ENCODE peak calls at places on chromosomes 11 and 22, in nine cellular contexts. L, O, R, U, E, T, Z, N and J are unnamed samples.

GRCh38 chr11:61699737-61700160 is 19.6 kb downstream of the DAGLA start:
- DNase-seq in O (no peak), U (no peak), E (peak; percentile 97), R (no peak), Z (no peak), L (no peak), T (peak; percentile 32), N (no peak), J (peak; percentile 84)

GRCh38 chr11:12201016-12201985 is 90.9 kb downstream of the MICAL2 start:
- DNase-seq in O (peak; percentile 97), E (no peak), T (peak; percentile 71), U (peak; percentile 91), L (no peak), R (peak; percentile 50), N (no peak), Z (peak; percentile 91), J (peak; percentile 39)

GRCh38 chr22:30183861-30184278 is 62.7 kb downstream of the LIF start:
- DNase-seq in L (no peak), N (no peak), U (no peak), O (peak; percentile 61), Z (no peak), T (no peak), R (no peak), E (no peak), J (no peak)

GRCh38 chr11:35305670-35306382 is 113.5 kb downstream of the SLC1A2 start:
- DNase-seq in R (no peak), L (no peak), U (no peak), O (peak; percentile 50), N (peak; percentile 29), Z (peak; percentile 48), E (peak; percentile 45), T (peak; percentile 34), J (no peak)

GRCh38 chr11:123587044-123587443 is 67.4 kb downstream of the SCN3B start:
- DNase-seq in O (peak; percentile 17), E (no peak), T (peak; percentile 17), N (no peak), U (no peak), L (no peak), Z (peak; percentile 7), R (no peak), J (no peak)

GRCh38 chr22:31748490-31748889 is 1.4 kb downstream of the PRR14L start:
- DNase-seq in T (no peak), U (no peak), E (no peak), Z (peak; percentile 28), L (no peak), R (no peak), N (no peak), O (peak; percentile 25), J (no peak)

GRCh38 chr22:43441751-43442150 is 29.9 kb downstream of the MPPED1 start:
- DNase-seq in O (no peak), E (no peak), Z (no peak), U (peak; percentile 30), N (no peak), R (no peak), L (no peak), T (no peak), J (no peak)

GRCh38 chr11:88359529-88359928 is 22.0 kb upstream of the CTSC start:
- DNase-seq in R (no peak), N (no peak), Z (no peak), E (peak; percentile 23), L (no peak), U (no peak), T (no peak), O (no peak), J (no peak)

GRCh38 chr11:8387693-8388092 is 124.0 kb upstream of the LMO1 start:
- DNase-seq in U (no peak), L (no peak), T (no peak), R (no peak), O (no peak), Z (no peak), E (no peak), N (no peak), J (no peak)

GRCh38 chr11:100964400-100964799 is 165.2 kb downstream of the PGR start:
- DNase-seq in U (no peak), Z (peak; percentile 24), T (no peak), E (no peak), R (no peak), O (peak; percentile 29), L (no peak), N (no peak), J (no peak)

GRCh38 chr11:8331767-8332166 is 68.1 kb upstream of the LMO1 start:
- DNase-seq in L (no peak), U (no peak), E (no peak), O (peak; percentile 58), T (no peak), R (no peak), Z (no peak), N (no peak), J (no peak)

GRCh38 chr11:120091121-120091520 is 46.8 kb downstream of the TRIM29 start:
- DNase-seq in N (no peak), T (no peak), O (no peak), R (no peak), U (no peak), L (no peak), Z (no peak), E (no peak), J (no peak)

GRCh38 chr11:10456519-10456918 is 1.5 kb downstream of the AMPD3 start:
- DNase-seq in R (no peak), N (no peak), L (no peak), U (no peak), T (no peak), O (no peak), E (peak; percentile 63), Z (no peak), J (no peak)

GRCh38 chr11:131889146-131889577 is 518.7 kb downstream of the NTM start:
- DNase-seq in O (peak; percentile 71), R (peak; percentile 28), E (peak; percentile 98), L (no peak), U (no peak), Z (peak; percentile 73), T (no peak), N (no peak), J (no peak)

GRCh38 chr11:64028398-64029115 is 7.2 kb upstream of the FLRT1 start:
- DNase-seq in R (no peak), U (no peak), O (no peak), E (peak; percentile 88), T (no peak), Z (no peak), N (no peak), L (no peak), J (no peak)

GRCh38 chr11:46674463-46675287 is 25.7 kb downstream of the ARHGAP1 start:
- DNase-seq in O (no peak), T (peak; percentile 31), U (peak; percentile 76), L (no peak), Z (no peak), R (no peak), N (peak; percentile 33), E (no peak), J (no peak)

GRCh38 chr11:73170140-73170539 is 28.0 kb upstream of the FCHSD2 start:
- DNase-seq in R (no peak), U (peak; percentile 38), N (no peak), E (no peak), T (no peak), L (no peak), O (no peak), Z (no peak), J (no peak)

GRCh38 chr22:41048791-41049717 is 43.3 kb upstream of the EP300 start:
- DNase-seq in E (no peak), Z (peak; percentile 60), U (peak; percentile 86), L (no peak), O (peak; percentile 92), N (no peak), R (peak; percentile 79), T (no peak), J (peak; percentile 58)

GRCh38 chr22:25404923-25405853 is 159.3 kb upstream of the GRK3 start:
- DNase-seq in T (peak; percentile 26), U (peak; percentile 93), L (peak; percentile 41), Z (peak; percentile 50), O (peak; percentile 75), R (peak; percentile 73), E (peak; percentile 60), N (peak; percentile 54), J (peak; percentile 83)

GRCh38 chr11:17760102-17761029 is 25.8 kb downstream of the KCNC1 start:
- DNase-seq in E (peak; percentile 56), O (peak; percentile 27), R (peak; percentile 21), T (peak; percentile 44), U (no peak), Z (peak; percentile 50), L (no peak), N (no peak), J (peak; percentile 55)

GRCh38 chr11:64996710-64997380 is at the start of gene BATF2:
- DNase-seq in U (peak; percentile 90), O (peak; percentile 93), R (peak; percentile 68), E (peak; percentile 72), N (no peak), T (peak; percentile 32), Z (peak; percentile 60), L (no peak), J (peak; percentile 95)

GRCh38 chr22:50314455-50315288 is 7.2 kb upstream of the PLXNB2 start:
- DNase-seq in N (peak; percentile 52), Z (no peak), T (no peak), O (no peak), U (peak; percentile 89), R (no peak), L (peak; percentile 40), E (no peak), J (no peak)

GRCh38 chr11:122743949-122744876 is 88.7 kb downstream of the UBASH3B start:
- DNase-seq in U (no peak), T (no peak), N (peak; percentile 72), Z (no peak), R (no peak), E (no peak), L (peak; percentile 56), O (no peak), J (no peak)

GRCh38 chr22:40396882-40397281 is 26.5 kb downstream of the SGSM3 start:
- DNase-seq in L (no peak), R (no peak), E (peak; percentile 88), Z (peak; percentile 33), N (no peak), O (peak; percentile 51), T (peak; percentile 95), U (no peak), J (peak; percentile 95)

GRCh38 chr11:66082936-66083698 is 13.0 kb downstream of the PACS1 start:
- DNase-seq in N (no peak), R (no peak), L (no peak), T (no peak), E (peak; percentile 91), O (peak; percentile 45), U (no peak), Z (peak; percentile 27), J (peak; percentile 72)

GRCh38 chr22:19998991-19999820 is 17.4 kb downstream of the ARVCF start:
- DNase-seq in N (no peak), Z (no peak), L (no peak), O (no peak), U (peak; percentile 80), E (peak; percentile 51), T (no peak), R (no peak), J (no peak)

GRCh38 chr22:22061085-22062077 is 78.8 kb upstream of the TOP3B start:
- DNase-seq in N (no peak), O (peak; percentile 22), R (peak; percentile 61), E (peak; percentile 30), L (no peak), Z (peak; percentile 62), U (no peak), T (peak; percentile 19), J (peak; percentile 19)

GRCh38 chr11:18011633-18012313 is 1.1 kb downstream of the SERGEF start:
- DNase-seq in N (peak; percentile 16), U (no peak), E (peak; percentile 57), O (no peak), Z (no peak), L (no peak), T (no peak), R (no peak), J (no peak)

GRCh38 chr11:67345949-67346819 is 7.2 kb downstream of the POLD4 start:
- DNase-seq in E (peak; percentile 53), U (peak; percentile 42), T (peak; percentile 99), Z (peak; percentile 85), L (no peak), N (no peak), R (no peak), O (peak; percentile 49), J (peak; percentile 80)

GRCh38 chr11:66146940-66147339 is 76.9 kb downstream of the PACS1 start:
- DNase-seq in O (no peak), U (no peak), E (no peak), L (no peak), T (no peak), N (no peak), Z (no peak), R (no peak), J (no peak)

GRCh38 chr11:130671801-130672700 is 223.6 kb downstream of the ADAMTS15 start:
- DNase-seq in O (peak; percentile 75), E (peak; percentile 79), L (no peak), N (no peak), T (peak; percentile 62), Z (peak; percentile 89), U (peak; percentile 91), R (peak; percentile 79), J (peak; percentile 62)